ENCODE peak calls at places on chromosomes 13 and 19, in five cellular contexts. One of them, this sample, is unnamed.

GRCh38 chr13:96768524-96768923 is 225.8 kb downstream of the OXGR1 start:
- DNase-seq in left ventricle myocardium inferior: no peak
- DNase-seq in heart left ventricle: no peak
- DNase-seq in BE2C: no peak
- DNase-seq in choroid plexus epithelial cell: peak
- DNase-seq in this sample: no peak

GRCh38 chr13:112693831-112694497 is 4.1 kb downstream of the ATP11A start:
- DNase-seq in left ventricle myocardium inferior: no peak
- DNase-seq in heart left ventricle: peak
- DNase-seq in BE2C: no peak
- DNase-seq in choroid plexus epithelial cell: peak
- DNase-seq in this sample: peak

GRCh38 chr13:30247406-30247805 is 59.9 kb downstream of the KATNAL1 start:
- DNase-seq in left ventricle myocardium inferior: no peak
- DNase-seq in heart left ventricle: no peak
- DNase-seq in BE2C: no peak
- DNase-seq in choroid plexus epithelial cell: no peak
- DNase-seq in this sample: no peak

GRCh38 chr19:14516048-14516534 is 2.1 kb downstream of the DNAJB1 start:
- DNase-seq in left ventricle myocardium inferior: no peak
- DNase-seq in heart left ventricle: no peak
- DNase-seq in BE2C: no peak
- DNase-seq in choroid plexus epithelial cell: no peak
- DNase-seq in this sample: no peak

GRCh38 chr19:35644987-35645679 is 3.0 kb upstream of the COX6B1 start:
- DNase-seq in left ventricle myocardium inferior: peak
- DNase-seq in heart left ventricle: peak
- DNase-seq in BE2C: peak
- DNase-seq in choroid plexus epithelial cell: peak
- DNase-seq in this sample: no peak

GRCh38 chr13:27055501-27055900 is 116.1 kb downstream of the USP12 start:
- DNase-seq in left ventricle myocardium inferior: no peak
- DNase-seq in heart left ventricle: no peak
- DNase-seq in BE2C: no peak
- DNase-seq in choroid plexus epithelial cell: no peak
- DNase-seq in this sample: no peak

GRCh38 chr19:47767349-47767748 is 11.2 kb upstream of the SELENOW start:
- DNase-seq in left ventricle myocardium inferior: no peak
- DNase-seq in heart left ventricle: no peak
- DNase-seq in BE2C: no peak
- DNase-seq in choroid plexus epithelial cell: no peak
- DNase-seq in this sample: no peak

GRCh38 chr13:53324656-53325055 is 296.0 kb downstream of the OLFM4 start:
- DNase-seq in left ventricle myocardium inferior: no peak
- DNase-seq in heart left ventricle: no peak
- DNase-seq in BE2C: no peak
- DNase-seq in choroid plexus epithelial cell: no peak
- DNase-seq in this sample: no peak

GRCh38 chr19:22052644-22053013 is 345 bp downstream of the ZNF257 start:
- DNase-seq in left ventricle myocardium inferior: no peak
- DNase-seq in heart left ventricle: peak
- DNase-seq in BE2C: no peak
- DNase-seq in choroid plexus epithelial cell: peak
- DNase-seq in this sample: no peak

GRCh38 chr13:96632536-96633320 is 361.5 kb downstream of the OXGR1 start:
- DNase-seq in left ventricle myocardium inferior: no peak
- DNase-seq in heart left ventricle: no peak
- DNase-seq in BE2C: no peak
- DNase-seq in choroid plexus epithelial cell: peak
- DNase-seq in this sample: peak

GRCh38 chr19:40623403-40624239 is 22.5 kb downstream of the LTBP4 start:
- DNase-seq in left ventricle myocardium inferior: no peak
- DNase-seq in heart left ventricle: no peak
- DNase-seq in BE2C: peak
- DNase-seq in choroid plexus epithelial cell: peak
- DNase-seq in this sample: peak

GRCh38 chr13:34833562-34834182 is 108.4 kb upstream of the NBEA start:
- DNase-seq in left ventricle myocardium inferior: no peak
- DNase-seq in heart left ventricle: no peak
- DNase-seq in BE2C: no peak
- DNase-seq in choroid plexus epithelial cell: peak
- DNase-seq in this sample: no peak

GRCh38 chr19:33193864-33194362 is at the start of gene LRP3:
- DNase-seq in left ventricle myocardium inferior: peak
- DNase-seq in heart left ventricle: peak
- DNase-seq in BE2C: peak
- DNase-seq in choroid plexus epithelial cell: peak
- DNase-seq in this sample: no peak

GRCh38 chr13:21849323-21849722 is 178.4 kb downstream of the FGF9 start:
- DNase-seq in left ventricle myocardium inferior: no peak
- DNase-seq in heart left ventricle: no peak
- DNase-seq in BE2C: no peak
- DNase-seq in choroid plexus epithelial cell: peak
- DNase-seq in this sample: no peak

DNA sequence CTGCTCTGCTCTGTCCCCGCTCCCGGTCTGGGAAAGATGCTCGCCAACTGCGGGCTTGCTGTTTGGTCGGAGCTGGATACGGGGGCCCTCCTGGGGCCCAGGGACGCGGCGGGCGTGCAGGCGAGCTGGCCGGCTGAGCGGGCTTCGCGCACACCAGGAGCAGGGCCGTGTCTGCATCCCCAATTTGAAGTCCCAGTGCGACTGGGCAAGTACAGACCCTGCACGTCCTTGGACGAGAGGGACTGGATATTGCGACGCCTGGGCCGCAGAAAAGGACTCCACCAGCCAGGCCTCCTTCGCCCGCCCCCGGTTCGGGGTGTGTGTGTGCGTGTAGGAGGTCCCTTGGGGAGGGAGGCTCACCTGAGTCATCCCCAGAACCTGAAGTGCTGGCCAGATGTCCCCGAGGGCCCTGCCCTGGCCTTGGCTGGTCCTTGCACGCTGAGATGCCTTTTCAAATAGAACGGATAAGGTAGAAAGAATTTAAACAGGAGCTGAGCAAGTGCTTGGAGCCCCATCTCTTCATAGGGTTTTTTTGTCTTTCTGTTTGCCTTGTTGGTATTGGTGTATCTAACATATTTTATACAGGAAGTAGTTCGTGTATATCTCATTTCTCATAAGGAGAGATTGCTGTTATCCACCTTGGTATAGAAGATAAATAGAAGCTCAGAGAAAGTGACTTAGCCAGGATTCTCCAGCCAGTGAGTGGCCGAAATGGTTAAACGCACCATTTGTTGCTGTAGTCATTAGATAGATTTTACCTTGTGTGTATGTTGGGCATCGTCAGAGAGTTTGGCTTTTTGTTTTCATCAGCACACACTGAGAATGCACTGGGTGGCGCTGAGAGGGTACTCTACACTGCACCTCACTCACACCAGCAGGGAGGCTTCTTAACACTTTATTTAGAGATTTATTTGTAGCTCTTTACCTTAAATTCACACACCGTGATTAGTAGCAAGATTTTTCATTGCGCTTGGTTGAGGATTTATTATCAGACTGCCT is 1.1 kb downstream of the NAXD start:
- DNase-seq in left ventricle myocardium inferior: no peak
- DNase-seq in heart left ventricle: no peak
- DNase-seq in BE2C: no peak
- DNase-seq in choroid plexus epithelial cell: peak
- DNase-seq in this sample: no peak
- TF ChIP-seq CTCF in left ventricle myocardium inferior: no peak
- TF ChIP-seq CTCF in heart left ventricle: peak
- TF ChIP-seq CTCF in BE2C: peak
- TF ChIP-seq CTCF in choroid plexus epithelial cell: peak
- TF ChIP-seq CTCF in this sample: peak

GRCh38 chr19:6530385-6531162 is at the start of gene TNFSF9:
- DNase-seq in left ventricle myocardium inferior: peak
- DNase-seq in heart left ventricle: peak
- DNase-seq in BE2C: peak
- DNase-seq in choroid plexus epithelial cell: peak
- DNase-seq in this sample: peak

GRCh38 chr19:6529937-6530384 is 865 bp upstream of the TNFSF9 start:
- DNase-seq in left ventricle myocardium inferior: no peak
- DNase-seq in heart left ventricle: no peak
- DNase-seq in BE2C: no peak
- DNase-seq in choroid plexus epithelial cell: no peak
- DNase-seq in this sample: no peak

GRCh38 chr19:6529351-6529750 is 1.5 kb upstream of the TNFSF9 start:
- DNase-seq in left ventricle myocardium inferior: no peak
- DNase-seq in heart left ventricle: no peak
- DNase-seq in BE2C: no peak
- DNase-seq in choroid plexus epithelial cell: no peak
- DNase-seq in this sample: no peak

GRCh38 chr19:6527893-6528543 is 2.8 kb upstream of the TNFSF9 start:
- DNase-seq in left ventricle myocardium inferior: no peak
- DNase-seq in heart left ventricle: no peak
- DNase-seq in BE2C: no peak
- DNase-seq in choroid plexus epithelial cell: no peak
- DNase-seq in this sample: no peak

GRCh38 chr19:6528544-6529121 is 2.2 kb upstream of the TNFSF9 start:
- DNase-seq in left ventricle myocardium inferior: peak
- DNase-seq in heart left ventricle: peak
- DNase-seq in BE2C: no peak
- DNase-seq in choroid plexus epithelial cell: no peak
- DNase-seq in this sample: no peak
- H3K4me3 ChIP-seq in left ventricle myocardium inferior: no peak
- H3K4me3 ChIP-seq in heart left ventricle: no peak
- H3K4me3 ChIP-seq in BE2C: no peak
- H3K4me3 ChIP-seq in choroid plexus epithelial cell: no peak
- H3K4me3 ChIP-seq in this sample: no peak

GRCh38 chr19:917323-918151 is at the start of gene KISS1R:
- DNase-seq in left ventricle myocardium inferior: no peak
- DNase-seq in heart left ventricle: no peak
- DNase-seq in BE2C: peak
- DNase-seq in choroid plexus epithelial cell: no peak
- DNase-seq in this sample: no peak
- TF ChIP-seq CTCF in left ventricle myocardium inferior: peak
- TF ChIP-seq CTCF in heart left ventricle: peak
- TF ChIP-seq CTCF in BE2C: peak
- TF ChIP-seq CTCF in choroid plexus epithelial cell: peak
- TF ChIP-seq CTCF in this sample: peak

GRCh38 chr19:29640231-29640630 is 25.0 kb upstream of the PLEKHF1 start:
- DNase-seq in left ventricle myocardium inferior: no peak
- DNase-seq in heart left ventricle: no peak
- DNase-seq in BE2C: no peak
- DNase-seq in choroid plexus epithelial cell: no peak
- DNase-seq in this sample: no peak
- H3K4me3 ChIP-seq in left ventricle myocardium inferior: no peak
- H3K4me3 ChIP-seq in heart left ventricle: no peak
- H3K4me3 ChIP-seq in BE2C: no peak
- H3K4me3 ChIP-seq in choroid plexus epithelial cell: no peak
- H3K4me3 ChIP-seq in this sample: no peak

GRCh38 chr19:495440-496332 is 600 bp upstream of the MADCAM1 start:
- DNase-seq in left ventricle myocardium inferior: no peak
- DNase-seq in heart left ventricle: peak
- DNase-seq in BE2C: peak
- DNase-seq in choroid plexus epithelial cell: no peak
- DNase-seq in this sample: no peak
- TF ChIP-seq CTCF in left ventricle myocardium inferior: peak
- TF ChIP-seq CTCF in heart left ventricle: peak
- TF ChIP-seq CTCF in BE2C: peak
- TF ChIP-seq CTCF in choroid plexus epithelial cell: peak
- TF ChIP-seq CTCF in this sample: peak

GRCh38 chr19:1401889-1402217 is 511 bp upstream of the GAMT start:
- DNase-seq in left ventricle myocardium inferior: no peak
- DNase-seq in heart left ventricle: no peak
- DNase-seq in BE2C: no peak
- DNase-seq in choroid plexus epithelial cell: no peak
- DNase-seq in this sample: no peak
- H3K4me3 ChIP-seq in left ventricle myocardium inferior: peak
- H3K4me3 ChIP-seq in heart left ventricle: peak
- H3K4me3 ChIP-seq in BE2C: peak
- H3K4me3 ChIP-seq in choroid plexus epithelial cell: peak
- H3K4me3 ChIP-seq in this sample: peak

GRCh38 chr19:52296773-52297600 is at the start of gene ZNF480:
- DNase-seq in left ventricle myocardium inferior: peak
- DNase-seq in heart left ventricle: peak
- DNase-seq in BE2C: peak
- DNase-seq in choroid plexus epithelial cell: peak
- DNase-seq in this sample: peak
- TF ChIP-seq CTCF in left ventricle myocardium inferior: no peak
- TF ChIP-seq CTCF in heart left ventricle: no peak
- TF ChIP-seq CTCF in BE2C: no peak
- TF ChIP-seq CTCF in choroid plexus epithelial cell: peak
- TF ChIP-seq CTCF in this sample: peak

DNA sequence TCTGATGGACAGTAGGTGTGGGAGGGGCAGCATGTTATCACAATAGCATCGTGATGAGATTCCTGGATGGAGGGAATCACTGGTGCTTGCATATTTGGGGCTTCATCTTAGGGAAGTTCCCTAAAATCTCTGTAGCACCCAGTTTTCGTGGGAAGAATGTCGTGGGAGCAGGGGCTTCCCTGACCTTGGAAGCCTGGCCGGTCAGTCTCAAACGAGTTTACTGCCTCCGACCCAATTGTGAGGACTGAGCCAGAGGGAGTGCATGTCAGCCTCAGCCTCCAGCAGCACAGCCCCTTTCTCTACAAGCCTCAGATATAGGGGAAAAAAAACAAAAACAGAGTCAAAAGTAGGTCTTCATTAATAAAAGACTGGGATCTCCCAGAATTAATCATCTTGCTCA is 32.2 kb downstream of the COL4A2 start:
- DNase-seq in left ventricle myocardium inferior: no peak
- DNase-seq in heart left ventricle: no peak
- DNase-seq in BE2C: no peak
- DNase-seq in choroid plexus epithelial cell: no peak
- DNase-seq in this sample: no peak
- H3K4me3 ChIP-seq in left ventricle myocardium inferior: no peak
- H3K4me3 ChIP-seq in heart left ventricle: no peak
- H3K4me3 ChIP-seq in BE2C: no peak
- H3K4me3 ChIP-seq in choroid plexus epithelial cell: no peak
- H3K4me3 ChIP-seq in this sample: no peak